ENCODE peak calls at places on chromosomes 5 and 9, in eight cellular contexts. Z is tibial nerve, U is A549, N is HCT116, L is K562, R is transverse colon, C is GM12891, X is H1. H is an unnamed sample.

GRCh38 chr5:141604318-141604717 is 14.5 kb downstream of the DIAPH1 start:
- DNase-seq in Z (peak), U (peak), N (peak), L (peak), R (peak), C (no peak), X (no peak), H (peak)

GRCh38 chr5:154701181-154701580 is 54.0 kb upstream of the LARP1 start:
- DNase-seq in Z (no peak), U (no peak), N (no peak), L (no peak), R (no peak), C (no peak), X (no peak), H (no peak)

GRCh38 chr9:108184941-108185340 is 670.8 kb downstream of the ACTL7B start:
- DNase-seq in Z (no peak), U (no peak), N (no peak), L (no peak), R (peak), C (no peak), X (no peak), H (peak)

GRCh38 chr9:36080519-36080918 is 43.8 kb downstream of the RECK start:
- DNase-seq in Z (no peak), U (no peak), N (no peak), L (no peak), R (no peak), C (no peak), X (no peak), H (no peak)

GRCh38 chr9:37408933-37409710 is 13.4 kb upstream of the GRHPR start:
- DNase-seq in Z (no peak), U (no peak), N (no peak), L (peak), R (peak), C (peak), X (no peak), H (no peak)

GRCh38 chr9:94554439-94555331 is at the start of gene PCAT7:
- DNase-seq in Z (no peak), U (peak), N (peak), L (peak), R (peak), C (peak), X (peak), H (peak)

GRCh38 chr5:141843156-141843927 is 34.9 kb downstream of the PCDH1 start:
- DNase-seq in Z (no peak), U (no peak), N (no peak), L (no peak), R (no peak), C (no peak), X (no peak), H (no peak)

GRCh38 chr9:17134843-17135577 is at the start of gene CNTLN:
- DNase-seq in Z (peak), U (peak), N (peak), L (no peak), R (peak), C (peak), X (peak), H (peak)

GRCh38 chr9:129486496-129487306 is 134.2 kb downstream of the C9orf50 start:
- DNase-seq in Z (peak), U (peak), N (no peak), L (no peak), R (no peak), C (no peak), X (no peak), H (no peak)

GRCh38 chr5:100311811-100312210 is 223.4 kb upstream of the FAM174A start:
- DNase-seq in Z (no peak), U (peak), N (no peak), L (no peak), R (no peak), C (no peak), X (no peak), H (no peak)

GRCh38 chr9:94167055-94167346 is 82.7 kb downstream of the PTPDC1 start:
- DNase-seq in Z (no peak), U (no peak), N (no peak), L (no peak), R (no peak), C (no peak), X (no peak), H (no peak)

GRCh38 chr5:102152906-102153787 is 142.9 kb downstream of the SLCO4C1 start:
- DNase-seq in Z (no peak), U (peak), N (peak), L (no peak), R (no peak), C (no peak), X (no peak), H (no peak)

GRCh38 chr5:181261320-181262085 is 560 bp upstream of the TRIM52 start:
- DNase-seq in Z (peak), U (peak), N (peak), L (peak), R (peak), C (peak), X (peak), H (peak)

GRCh38 chr5:80242849-80243248 is 13.0 kb downstream of the SERINC5 start:
- DNase-seq in Z (no peak), U (no peak), N (no peak), L (no peak), R (no peak), C (no peak), X (no peak), H (no peak)

GRCh38 chr5:124764992-124765611 is 18.7 kb upstream of the ZNF608 start:
- DNase-seq in Z (no peak), U (no peak), N (no peak), L (no peak), R (no peak), C (no peak), X (no peak), H (no peak)

GRCh38 chr5:32155211-32155610 is 18.9 kb downstream of the GOLPH3 start:
- DNase-seq in Z (no peak), U (no peak), N (no peak), L (no peak), R (no peak), C (no peak), X (no peak), H (no peak)

GRCh38 chr9:135087899-135088347 is 455 bp downstream of the OLFM1 start:
- DNase-seq in Z (no peak), U (no peak), N (no peak), L (no peak), R (no peak), C (no peak), X (peak), H (no peak)

GRCh38 chr5:155460501-155460931 is 447.0 kb downstream of the KIF4B start:
- DNase-seq in Z (no peak), U (no peak), N (no peak), L (no peak), R (no peak), C (no peak), X (no peak), H (no peak)

GRCh38 chr9:84123648-84124406 is 143.2 kb downstream of the RMI1 start:
- DNase-seq in Z (no peak), U (no peak), N (no peak), L (no peak), R (no peak), C (no peak), X (no peak), H (no peak)

GRCh38 chr5:19987594-19988345 is at the start of gene CDH18:
- DNase-seq in Z (peak), U (peak), N (no peak), L (no peak), R (no peak), C (no peak), X (peak), H (peak)

GRCh38 chr9:96449522-96449843 is 486 bp upstream of the HABP4 start:
- DNase-seq in Z (no peak), U (no peak), N (no peak), L (no peak), R (no peak), C (no peak), X (no peak), H (peak)

GRCh38 chr9:87119328-87119881 is 172.1 kb upstream of the GAS1 start:
- DNase-seq in Z (no peak), U (no peak), N (no peak), L (no peak), R (peak), C (no peak), X (no peak), H (no peak)

GRCh38 chr9:114092336-114092735 is 6.8 kb downstream of the KIF12 start:
- DNase-seq in Z (no peak), U (no peak), N (no peak), L (no peak), R (no peak), C (no peak), X (no peak), H (no peak)

GRCh38 chr9:77087506-77087905 is 68.1 kb downstream of the FOXB2 start:
- DNase-seq in Z (no peak), U (no peak), N (no peak), L (no peak), R (no peak), C (no peak), X (no peak), H (no peak)

GRCh38 chr5:179272326-179273073 is 72.8 kb downstream of the ADAMTS2 start:
- DNase-seq in Z (no peak), U (no peak), N (no peak), L (no peak), R (no peak), C (no peak), X (no peak), H (no peak)

GRCh38 chr5:89697581-89697980 is 712.0 kb downstream of the CETN3 start:
- DNase-seq in Z (no peak), U (no peak), N (no peak), L (no peak), R (no peak), C (no peak), X (no peak), H (no peak)

GRCh38 chr9:126804696-126805545 is at the start of gene ZBTB43:
- DNase-seq in Z (peak), U (peak), N (peak), L (peak), R (peak), C (peak), X (peak), H (peak)
- TF ChIP-seq POLR2A in Z (peak), U (peak), N (peak), L (peak), R (peak), C (peak), X (peak), H (peak)

DNA sequence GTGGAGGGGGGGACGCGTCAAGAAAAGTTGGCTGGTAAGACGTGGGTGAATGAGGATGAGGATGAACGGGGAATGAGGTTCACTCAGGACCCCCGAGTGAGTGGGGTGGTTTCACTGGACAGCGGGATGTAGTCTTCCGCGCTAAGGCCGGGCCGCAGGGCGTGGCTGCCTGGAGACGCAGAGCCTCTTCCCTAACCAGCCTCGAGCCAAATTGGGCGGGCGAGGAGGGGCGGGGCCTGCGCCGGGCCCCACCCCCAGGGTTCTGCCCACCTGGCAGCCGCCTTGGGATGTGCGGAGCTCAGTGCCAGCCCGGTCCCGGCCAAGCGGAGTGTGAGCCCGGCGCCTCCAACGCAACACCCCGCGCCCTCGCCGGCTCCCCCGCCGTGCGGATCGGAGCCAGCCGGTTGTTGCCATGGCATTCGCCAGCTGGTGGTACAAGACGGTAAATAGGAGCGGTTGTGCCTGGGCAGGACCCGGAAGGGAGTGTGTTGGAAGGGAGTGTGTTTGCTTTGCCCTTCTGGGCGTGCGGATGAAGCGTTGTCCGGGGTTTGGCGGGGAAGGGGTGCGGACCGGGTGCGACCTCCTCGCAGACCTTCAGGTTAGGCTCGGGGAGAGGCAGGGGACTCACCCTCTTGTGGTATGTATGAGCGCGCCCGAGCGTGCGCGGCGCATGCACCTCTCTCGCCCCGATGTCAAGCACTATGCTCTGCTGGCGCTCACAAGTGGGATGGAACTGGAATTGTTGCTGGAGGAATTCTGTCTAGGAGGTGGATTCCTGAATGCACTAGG is 743 bp downstream of the CAST start:
- DNase-seq in Z (peak), U (peak), N (peak), L (peak), R (peak), C (peak), X (peak), H (peak)
- TF ChIP-seq POLR2A in Z (peak), U (peak), N (no peak), L (no peak), R (peak), C (no peak), X (peak), H (peak)

GRCh38 chr9:121673576-121673975 is 22.1 kb downstream of the DAB2IP start:
- DNase-seq in Z (no peak), U (no peak), N (no peak), L (no peak), R (no peak), C (no peak), X (no peak), H (no peak)

GRCh38 chr9:121670447-121670846 is 19.0 kb downstream of the DAB2IP start:
- DNase-seq in Z (peak), U (no peak), N (no peak), L (no peak), R (no peak), C (no peak), X (no peak), H (no peak)

GRCh38 chr9:121671612-121672155 is 20.2 kb downstream of the DAB2IP start:
- DNase-seq in Z (no peak), U (no peak), N (no peak), L (peak), R (no peak), C (no peak), X (no peak), H (no peak)

GRCh38 chr9:121674952-121675351 is 23.5 kb downstream of the DAB2IP start:
- DNase-seq in Z (no peak), U (no peak), N (no peak), L (no peak), R (no peak), C (no peak), X (no peak), H (peak)

DNA sequence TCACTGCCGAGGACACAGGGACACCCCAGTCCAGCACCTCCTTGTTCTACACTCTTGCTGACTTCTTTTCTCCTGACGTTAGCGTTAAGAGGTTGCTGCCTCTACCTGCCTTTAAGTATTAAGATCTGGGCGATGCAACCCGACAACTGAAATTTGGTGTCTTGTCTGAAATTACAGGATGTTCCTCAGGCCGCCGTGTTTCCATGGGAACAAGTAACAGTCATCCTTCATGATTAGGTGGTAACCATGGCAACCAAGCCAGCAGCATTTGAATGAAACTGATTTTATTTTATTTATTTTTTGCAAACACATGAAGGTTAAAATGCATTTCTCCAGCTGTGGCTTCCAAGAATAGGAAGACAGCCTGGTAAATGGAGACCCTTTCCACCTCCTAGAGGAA is 20.8 kb downstream of the DAB2IP start:
- DNase-seq in Z (no peak), U (peak), N (no peak), L (peak), R (no peak), C (no peak), X (no peak), H (no peak)
- TF ChIP-seq POLR2A in Z (no peak), U (no peak), N (no peak), L (no peak), R (no peak), C (no peak), X (no peak), H (no peak)

GRCh38 chr9:128321879-128322341 is 337 bp downstream of the TRUB2 start:
- DNase-seq in Z (no peak), U (no peak), N (no peak), L (no peak), R (no peak), C (no peak), X (no peak), H (no peak)

GRCh38 chr9:128323192-128323730 is 622 bp downstream of the COQ4 start:
- DNase-seq in Z (no peak), U (no peak), N (no peak), L (no peak), R (no peak), C (no peak), X (no peak), H (peak)

GRCh38 chr9:128321343-128321742 is 904 bp downstream of the TRUB2 start:
- DNase-seq in Z (no peak), U (no peak), N (no peak), L (no peak), R (no peak), C (no peak), X (no peak), H (no peak)

GRCh38 chr9:128323786-128324185 is 1.1 kb downstream of the COQ4 start:
- DNase-seq in Z (no peak), U (no peak), N (no peak), L (no peak), R (no peak), C (no peak), X (no peak), H (no peak)

GRCh38 chr9:128322342-128323191 is at the start of the genes COQ4 and TRUB2:
- DNase-seq in Z (peak), U (peak), N (peak), L (peak), R (peak), C (peak), X (peak), H (peak)
- TF ChIP-seq POLR2A in Z (no peak), U (peak), N (peak), L (no peak), R (peak), C (peak), X (peak), H (peak)

DNA sequence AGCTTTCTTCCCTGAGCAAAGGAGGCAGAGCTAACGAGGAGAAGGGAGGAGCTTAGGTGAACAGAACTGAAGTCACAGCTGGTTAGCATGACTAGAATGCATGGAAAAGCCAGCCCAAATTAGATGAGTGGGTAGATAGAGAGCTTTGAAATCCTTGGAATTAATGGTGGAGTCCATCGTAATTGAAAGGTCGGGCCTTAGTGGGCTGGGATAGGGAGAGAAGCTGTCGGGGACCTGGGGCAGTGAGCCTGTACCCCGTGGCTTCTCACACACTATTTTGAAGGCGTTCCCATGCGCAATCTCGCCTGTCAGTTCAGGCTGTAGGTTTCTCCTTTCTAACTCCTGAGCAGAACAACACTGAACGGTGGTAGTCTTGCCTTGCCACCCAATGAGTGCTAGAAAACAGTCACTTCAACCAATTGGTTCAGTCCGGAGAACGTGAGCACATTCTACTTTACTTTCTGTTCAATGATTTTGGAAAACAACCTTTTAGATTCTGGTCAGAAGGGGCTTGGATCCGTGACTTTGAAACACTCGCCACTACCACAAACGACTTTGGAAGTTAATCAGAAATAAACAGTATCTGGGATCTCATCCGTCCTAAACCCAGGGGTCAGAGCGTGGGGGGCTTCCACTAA is 655 bp upstream of the RAI14 start:
- DNase-seq in Z (peak), U (peak), N (no peak), L (peak), R (peak), C (peak), X (peak), H (peak)
- TF ChIP-seq POLR2A in Z (no peak), U (no peak), N (no peak), L (no peak), R (peak), C (no peak), X (no peak), H (no peak)

GRCh38 chr5:126776499-126777256 is at the start of gene LMNB1:
- DNase-seq in Z (peak), U (peak), N (peak), L (peak), R (peak), C (peak), X (peak), H (peak)
- TF ChIP-seq POLR2A in Z (no peak), U (peak), N (no peak), L (peak), R (peak), C (peak), X (peak), H (peak)

GRCh38 chr5:40828690-40829661 is 6.0 kb downstream of the RPL37 start:
- DNase-seq in Z (no peak), U (no peak), N (no peak), L (no peak), R (no peak), C (no peak), X (no peak), H (no peak)
- TF ChIP-seq POLR2A in Z (no peak), U (no peak), N (no peak), L (peak), R (no peak), C (no peak), X (peak), H (no peak)